ENCODE peak calls at places on chromosomes 11 and 22, in seven cellular contexts. One of them, this sample, is unnamed. For H3K36me3, the result is how much of the 10 kb centered on the place peaks cover.

GRCh38 chr11:134579709-134580634 is 167.9 kb upstream of the B3GAT1 start:
- DNase-seq in stomach: peak
- DNase-seq in lower lobe of right lung: no peak
- DNase-seq in brain microvascular endothelial cell: no peak
- DNase-seq in right lobe of liver: no peak
- DNase-seq in prostate gland: no peak
- DNase-seq in fibroblast of lung: no peak
- DNase-seq in this sample: no peak

GRCh38 chr11:102081313-102081712 is 28.9 kb upstream of the YAP1 start:
- DNase-seq in prostate gland: no peak
- DNase-seq in fibroblast of lung: no peak
- DNase-seq in right lobe of liver: no peak
- DNase-seq in stomach: no peak
- DNase-seq in lower lobe of right lung: no peak
- DNase-seq in brain microvascular endothelial cell: no peak
- DNase-seq in this sample: no peak

GRCh38 chr22:38016182-38017078 is 32.1 kb upstream of the SOX10 start:
- DNase-seq in fibroblast of lung: peak
- DNase-seq in prostate gland: peak
- DNase-seq in right lobe of liver: no peak
- DNase-seq in brain microvascular endothelial cell: no peak
- DNase-seq in stomach: peak
- DNase-seq in lower lobe of right lung: no peak
- DNase-seq in this sample: peak

GRCh38 chr11:1480191-1480554 is 6.4 kb downstream of the MOB2 start:
- DNase-seq in fibroblast of lung: no peak
- DNase-seq in right lobe of liver: no peak
- DNase-seq in stomach: no peak
- DNase-seq in brain microvascular endothelial cell: no peak
- DNase-seq in prostate gland: no peak
- DNase-seq in lower lobe of right lung: peak
- DNase-seq in this sample: peak

GRCh38 chr11:2150206-2150847 is 10.7 kb downstream of the INS start:
- DNase-seq in lower lobe of right lung: no peak
- DNase-seq in stomach: no peak
- DNase-seq in right lobe of liver: no peak
- DNase-seq in fibroblast of lung: peak
- DNase-seq in brain microvascular endothelial cell: no peak
- DNase-seq in prostate gland: no peak
- DNase-seq in this sample: no peak

GRCh38 chr22:28132466-28132865 is 213.4 kb upstream of the PITPNB start:
- DNase-seq in fibroblast of lung: no peak
- DNase-seq in stomach: no peak
- DNase-seq in prostate gland: no peak
- DNase-seq in right lobe of liver: no peak
- DNase-seq in brain microvascular endothelial cell: no peak
- DNase-seq in lower lobe of right lung: no peak
- DNase-seq in this sample: no peak

GRCh38 chr11:132718711-132719641 is 813.3 kb downstream of the OPCML start:
- DNase-seq in lower lobe of right lung: no peak
- DNase-seq in right lobe of liver: no peak
- DNase-seq in prostate gland: no peak
- DNase-seq in fibroblast of lung: no peak
- DNase-seq in stomach: no peak
- DNase-seq in brain microvascular endothelial cell: peak
- DNase-seq in this sample: no peak

GRCh38 chr11:35615911-35616900 is 2.1 kb upstream of the FJX1 start:
- DNase-seq in prostate gland: peak
- DNase-seq in stomach: no peak
- DNase-seq in right lobe of liver: no peak
- DNase-seq in lower lobe of right lung: no peak
- DNase-seq in brain microvascular endothelial cell: peak
- DNase-seq in fibroblast of lung: peak
- DNase-seq in this sample: no peak

GRCh38 chr11:133977067-133977681 is 20.4 kb upstream of the IGSF9B start:
- DNase-seq in fibroblast of lung: no peak
- DNase-seq in right lobe of liver: no peak
- DNase-seq in prostate gland: no peak
- DNase-seq in brain microvascular endothelial cell: no peak
- DNase-seq in stomach: no peak
- DNase-seq in lower lobe of right lung: no peak
- DNase-seq in this sample: no peak

GRCh38 chr11:8260202-8260996 is 3.3 kb downstream of the LMO1 start:
- DNase-seq in prostate gland: no peak
- DNase-seq in fibroblast of lung: no peak
- DNase-seq in stomach: peak
- DNase-seq in brain microvascular endothelial cell: no peak
- DNase-seq in lower lobe of right lung: peak
- DNase-seq in right lobe of liver: peak
- DNase-seq in this sample: peak

GRCh38 chr22:25172153-25172552 is 27.5 kb upstream of the CRYBB3 start:
- DNase-seq in prostate gland: peak
- DNase-seq in lower lobe of right lung: no peak
- DNase-seq in brain microvascular endothelial cell: no peak
- DNase-seq in right lobe of liver: no peak
- DNase-seq in stomach: peak
- DNase-seq in fibroblast of lung: no peak
- DNase-seq in this sample: peak

GRCh38 chr11:93221539-93221938 is 23.7 kb upstream of the SLC36A4 start:
- DNase-seq in lower lobe of right lung: no peak
- DNase-seq in stomach: no peak
- DNase-seq in brain microvascular endothelial cell: no peak
- DNase-seq in fibroblast of lung: no peak
- DNase-seq in prostate gland: no peak
- DNase-seq in right lobe of liver: no peak
- DNase-seq in this sample: no peak

GRCh38 chr11:21928834-21929233 is 264.1 kb upstream of the ANO5 start:
- DNase-seq in lower lobe of right lung: no peak
- DNase-seq in fibroblast of lung: no peak
- DNase-seq in right lobe of liver: no peak
- DNase-seq in stomach: no peak
- DNase-seq in prostate gland: no peak
- DNase-seq in brain microvascular endothelial cell: no peak
- DNase-seq in this sample: no peak

GRCh38 chr22:46149493-46149997 is 781 bp upstream of the PPARA start:
- DNase-seq in right lobe of liver: peak
- DNase-seq in brain microvascular endothelial cell: no peak
- DNase-seq in lower lobe of right lung: peak
- DNase-seq in prostate gland: peak
- DNase-seq in stomach: peak
- DNase-seq in fibroblast of lung: no peak
- DNase-seq in this sample: peak

GRCh38 chr11:21588754-21589153 is 604.1 kb upstream of the ANO5 start:
- DNase-seq in prostate gland: no peak
- DNase-seq in lower lobe of right lung: no peak
- DNase-seq in right lobe of liver: no peak
- DNase-seq in brain microvascular endothelial cell: no peak
- DNase-seq in stomach: no peak
- DNase-seq in fibroblast of lung: no peak
- DNase-seq in this sample: no peak

GRCh38 chr11:31794546-31794945 is 16.6 kb downstream of the PAX6 start:
- DNase-seq in right lobe of liver: no peak
- DNase-seq in lower lobe of right lung: no peak
- DNase-seq in prostate gland: no peak
- DNase-seq in stomach: no peak
- DNase-seq in fibroblast of lung: no peak
- DNase-seq in brain microvascular endothelial cell: no peak
- DNase-seq in this sample: no peak

GRCh38 chr11:31795706-31796522 is 15.2 kb downstream of the PAX6 start:
- DNase-seq in stomach: no peak
- DNase-seq in prostate gland: no peak
- DNase-seq in lower lobe of right lung: no peak
- DNase-seq in brain microvascular endothelial cell: no peak
- DNase-seq in fibroblast of lung: no peak
- DNase-seq in right lobe of liver: no peak
- DNase-seq in this sample: no peak

GRCh38 chr11:31790649-31791048 is 20.5 kb downstream of the PAX6 start:
- DNase-seq in lower lobe of right lung: no peak
- DNase-seq in fibroblast of lung: no peak
- DNase-seq in stomach: no peak
- DNase-seq in prostate gland: no peak
- DNase-seq in right lobe of liver: no peak
- DNase-seq in brain microvascular endothelial cell: no peak
- DNase-seq in this sample: no peak

GRCh38 chr11:31796523-31797226 is 14.4 kb downstream of the PAX6 start:
- DNase-seq in right lobe of liver: no peak
- DNase-seq in fibroblast of lung: no peak
- DNase-seq in prostate gland: no peak
- DNase-seq in stomach: no peak
- DNase-seq in lower lobe of right lung: no peak
- DNase-seq in brain microvascular endothelial cell: no peak
- DNase-seq in this sample: no peak

DNA sequence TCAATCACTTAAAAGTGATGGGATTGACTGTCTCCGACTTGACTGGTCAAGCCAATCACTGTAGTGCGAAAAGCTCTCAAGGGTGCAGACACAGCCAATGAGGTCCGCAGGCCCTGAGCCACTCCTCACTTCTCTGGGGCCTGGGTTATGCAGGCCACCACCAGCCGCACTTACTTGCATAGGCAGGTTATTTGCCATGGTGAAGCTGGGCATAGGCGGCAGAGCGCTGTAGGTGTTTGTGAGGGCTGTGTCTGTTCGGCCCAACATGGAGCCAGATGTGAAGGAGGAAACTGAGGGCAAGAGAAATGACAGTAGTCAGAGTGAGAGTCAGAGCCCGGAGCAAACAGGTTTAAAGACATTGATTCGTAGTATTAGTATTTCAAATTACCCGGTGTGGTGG is 17.9 kb downstream of the PAX6 start:
- DNase-seq in brain microvascular endothelial cell: no peak
- DNase-seq in fibroblast of lung: no peak
- DNase-seq in prostate gland: no peak
- DNase-seq in right lobe of liver: no peak
- DNase-seq in lower lobe of right lung: no peak
- DNase-seq in stomach: no peak
- DNase-seq in this sample: no peak
- H3K36me3 ChIP-seq in brain microvascular endothelial cell: under half
- H3K36me3 ChIP-seq in fibroblast of lung: under half
- H3K36me3 ChIP-seq in prostate gland: under half
- H3K36me3 ChIP-seq in right lobe of liver: under half
- H3K36me3 ChIP-seq in lower lobe of right lung: under half
- H3K36me3 ChIP-seq in stomach: under half
- H3K36me3 ChIP-seq in this sample: under half

GRCh38 chr11:86638673-86639072 is 33.7 kb downstream of the ME3 start:
- DNase-seq in right lobe of liver: no peak
- DNase-seq in stomach: no peak
- DNase-seq in prostate gland: no peak
- DNase-seq in lower lobe of right lung: no peak
- DNase-seq in fibroblast of lung: no peak
- DNase-seq in brain microvascular endothelial cell: no peak
- DNase-seq in this sample: no peak

GRCh38 chr11:86644291-86644690 is 28.1 kb downstream of the ME3 start:
- DNase-seq in stomach: no peak
- DNase-seq in fibroblast of lung: peak
- DNase-seq in right lobe of liver: no peak
- DNase-seq in prostate gland: no peak
- DNase-seq in brain microvascular endothelial cell: peak
- DNase-seq in lower lobe of right lung: no peak
- DNase-seq in this sample: no peak

GRCh38 chr11:86639172-86639571 is 33.2 kb downstream of the ME3 start:
- DNase-seq in stomach: no peak
- DNase-seq in right lobe of liver: no peak
- DNase-seq in brain microvascular endothelial cell: no peak
- DNase-seq in fibroblast of lung: no peak
- DNase-seq in lower lobe of right lung: no peak
- DNase-seq in prostate gland: no peak
- DNase-seq in this sample: no peak

GRCh38 chr11:86637976-86638375 is 34.4 kb downstream of the ME3 start:
- DNase-seq in lower lobe of right lung: no peak
- DNase-seq in brain microvascular endothelial cell: no peak
- DNase-seq in fibroblast of lung: no peak
- DNase-seq in prostate gland: no peak
- DNase-seq in stomach: no peak
- DNase-seq in right lobe of liver: no peak
- DNase-seq in this sample: no peak

DNA sequence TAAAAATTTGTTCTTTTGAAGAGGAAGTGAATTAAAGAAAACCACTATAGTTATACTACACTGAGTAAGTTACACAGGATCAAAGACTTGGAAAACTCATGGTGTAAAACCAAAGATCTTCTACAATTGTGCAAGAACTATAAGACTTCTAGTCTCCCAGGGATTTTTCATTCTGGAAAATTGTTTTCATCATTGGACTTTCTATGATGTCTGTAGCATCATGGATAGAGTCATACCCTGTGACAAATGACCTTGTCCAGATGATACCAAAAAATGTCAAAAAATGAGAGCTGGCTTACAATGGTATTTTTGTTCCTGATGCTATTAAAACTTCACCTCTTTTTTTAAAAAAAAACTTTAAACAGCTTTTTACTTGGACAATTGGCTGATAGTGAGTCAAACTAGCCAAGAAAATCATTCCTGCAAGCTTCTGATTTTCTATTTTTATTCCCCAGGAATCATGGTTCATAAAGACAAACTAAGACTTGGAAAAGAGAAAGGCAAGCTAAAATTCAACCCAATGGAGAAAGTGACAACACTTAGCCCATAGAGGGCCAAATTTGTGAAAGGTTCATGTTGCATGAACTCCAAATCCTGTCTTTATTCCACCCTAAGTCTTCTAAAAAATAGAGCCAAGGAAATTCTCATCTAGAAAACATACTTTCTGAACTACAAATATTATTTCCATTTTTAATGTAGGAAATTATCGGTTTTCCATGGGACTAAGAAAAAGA is 30.7 kb downstream of the ME3 start:
- DNase-seq in stomach: no peak
- DNase-seq in right lobe of liver: no peak
- DNase-seq in fibroblast of lung: no peak
- DNase-seq in prostate gland: no peak
- DNase-seq in brain microvascular endothelial cell: no peak
- DNase-seq in lower lobe of right lung: no peak
- DNase-seq in this sample: no peak
- TF ChIP-seq CTCF in stomach: no peak
- TF ChIP-seq CTCF in right lobe of liver: no peak
- TF ChIP-seq CTCF in fibroblast of lung: no peak
- TF ChIP-seq CTCF in prostate gland: no peak
- TF ChIP-seq CTCF in brain microvascular endothelial cell: no peak
- TF ChIP-seq CTCF in lower lobe of right lung: no peak
- TF ChIP-seq CTCF in this sample: no peak

DNA sequence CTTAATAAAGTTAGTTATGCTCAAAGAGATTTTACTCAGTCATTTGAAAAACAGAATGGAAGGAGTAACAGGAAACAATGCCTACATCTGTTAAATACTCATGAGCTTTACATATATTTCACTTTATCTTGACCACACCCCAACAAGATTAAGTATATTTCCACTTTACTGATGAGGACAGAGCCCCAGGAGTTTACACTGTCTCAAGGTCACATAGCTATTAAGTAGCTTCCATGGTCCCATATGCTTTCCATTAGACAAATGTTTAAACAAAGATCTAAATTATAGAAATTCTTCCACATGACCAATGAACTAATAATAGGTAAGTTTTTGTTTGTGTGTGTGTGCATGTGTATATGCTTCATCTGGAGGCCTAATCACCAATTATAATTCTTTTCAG is 30.2 kb downstream of the MRTFA start:
- DNase-seq in prostate gland: no peak
- DNase-seq in stomach: no peak
- DNase-seq in fibroblast of lung: no peak
- DNase-seq in brain microvascular endothelial cell: no peak
- DNase-seq in lower lobe of right lung: no peak
- DNase-seq in right lobe of liver: no peak
- DNase-seq in this sample: no peak
- H3K36me3 ChIP-seq in prostate gland: under half
- H3K36me3 ChIP-seq in stomach: under half
- H3K36me3 ChIP-seq in fibroblast of lung: under half
- H3K36me3 ChIP-seq in brain microvascular endothelial cell: under half
- H3K36me3 ChIP-seq in lower lobe of right lung: under half
- H3K36me3 ChIP-seq in right lobe of liver: under half
- H3K36me3 ChIP-seq in this sample: under half

GRCh38 chr22:49701380-49702067 is 126.1 kb downstream of the BRD1 start:
- DNase-seq in lower lobe of right lung: no peak
- DNase-seq in right lobe of liver: no peak
- DNase-seq in prostate gland: no peak
- DNase-seq in fibroblast of lung: no peak
- DNase-seq in stomach: no peak
- DNase-seq in brain microvascular endothelial cell: no peak
- DNase-seq in this sample: no peak
- TF ChIP-seq CTCF in lower lobe of right lung: peak
- TF ChIP-seq CTCF in right lobe of liver: no peak
- TF ChIP-seq CTCF in prostate gland: no peak
- TF ChIP-seq CTCF in fibroblast of lung: peak
- TF ChIP-seq CTCF in stomach: no peak
- TF ChIP-seq CTCF in brain microvascular endothelial cell: peak
- TF ChIP-seq CTCF in this sample: peak

This sample was measured in body of pancreas.